ENCODE peak calls at places on chromosomes 3 and 15, in nine cellular contexts. One of them, this sample, is unnamed.

GRCh38 chr3:9408546-9408945 is 11.1 kb downstream of the SETD5 start:
- DNase-seq in PC-3: no peak
- DNase-seq in HCT116: no peak
- DNase-seq in foreskin fibroblast: no peak
- DNase-seq in pancreas: no peak
- DNase-seq in lower leg skin: no peak
- DNase-seq in AG04449: no peak
- DNase-seq in fibroblast of the aortic adventitia: no peak
- DNase-seq in AG10803: no peak
- DNase-seq in this sample: no peak

GRCh38 chr3:11201246-11202024 is 47.1 kb downstream of the HRH1 start:
- DNase-seq in PC-3: peak
- DNase-seq in HCT116: no peak
- DNase-seq in foreskin fibroblast: no peak
- DNase-seq in pancreas: no peak
- DNase-seq in lower leg skin: no peak
- DNase-seq in AG04449: no peak
- DNase-seq in fibroblast of the aortic adventitia: peak
- DNase-seq in AG10803: peak
- DNase-seq in this sample: no peak

GRCh38 chr3:105039004-105039403 is 327.7 kb upstream of the ALCAM start:
- DNase-seq in PC-3: no peak
- DNase-seq in HCT116: no peak
- DNase-seq in foreskin fibroblast: no peak
- DNase-seq in pancreas: no peak
- DNase-seq in lower leg skin: no peak
- DNase-seq in AG04449: no peak
- DNase-seq in fibroblast of the aortic adventitia: no peak
- DNase-seq in AG10803: no peak
- DNase-seq in this sample: no peak

GRCh38 chr3:128807186-128807830 is 72.1 kb upstream of the ACAD9 start:
- DNase-seq in PC-3: no peak
- DNase-seq in HCT116: no peak
- DNase-seq in foreskin fibroblast: no peak
- DNase-seq in pancreas: no peak
- DNase-seq in lower leg skin: no peak
- DNase-seq in AG04449: no peak
- DNase-seq in fibroblast of the aortic adventitia: no peak
- DNase-seq in AG10803: no peak
- DNase-seq in this sample: no peak

GRCh38 chr3:85881833-85882393 is 923.1 kb downstream of the CADM2 start:
- DNase-seq in PC-3: no peak
- DNase-seq in HCT116: no peak
- DNase-seq in foreskin fibroblast: no peak
- DNase-seq in pancreas: no peak
- DNase-seq in lower leg skin: no peak
- DNase-seq in AG04449: no peak
- DNase-seq in fibroblast of the aortic adventitia: no peak
- DNase-seq in AG10803: no peak
- DNase-seq in this sample: no peak

GRCh38 chr3:50642382-50642781 is 25.4 kb downstream of the MAPKAPK3 start:
- DNase-seq in PC-3: no peak
- DNase-seq in HCT116: no peak
- DNase-seq in foreskin fibroblast: no peak
- DNase-seq in pancreas: no peak
- DNase-seq in lower leg skin: no peak
- DNase-seq in AG04449: no peak
- DNase-seq in fibroblast of the aortic adventitia: no peak
- DNase-seq in AG10803: no peak
- DNase-seq in this sample: no peak

GRCh38 chr15:72813345-72814004 is 29.9 kb upstream of the ADPGK start:
- DNase-seq in PC-3: peak
- DNase-seq in HCT116: no peak
- DNase-seq in foreskin fibroblast: no peak
- DNase-seq in pancreas: no peak
- DNase-seq in lower leg skin: no peak
- DNase-seq in AG04449: no peak
- DNase-seq in fibroblast of the aortic adventitia: no peak
- DNase-seq in AG10803: no peak
- DNase-seq in this sample: no peak

GRCh38 chr3:4935347-4935746 is 43.9 kb upstream of the BHLHE40 start:
- DNase-seq in PC-3: peak
- DNase-seq in HCT116: no peak
- DNase-seq in foreskin fibroblast: no peak
- DNase-seq in pancreas: no peak
- DNase-seq in lower leg skin: no peak
- DNase-seq in AG04449: no peak
- DNase-seq in fibroblast of the aortic adventitia: no peak
- DNase-seq in AG10803: no peak
- DNase-seq in this sample: no peak

GRCh38 chr15:73329501-73330200 is 39.1 kb downstream of the HCN4 start:
- DNase-seq in PC-3: no peak
- DNase-seq in HCT116: no peak
- DNase-seq in foreskin fibroblast: no peak
- DNase-seq in pancreas: no peak
- DNase-seq in lower leg skin: no peak
- DNase-seq in AG04449: no peak
- DNase-seq in fibroblast of the aortic adventitia: no peak
- DNase-seq in AG10803: no peak
- DNase-seq in this sample: no peak

GRCh38 chr15:38685686-38686339 is 121.2 kb upstream of the RASGRP1 start:
- DNase-seq in PC-3: no peak
- DNase-seq in HCT116: no peak
- DNase-seq in foreskin fibroblast: no peak
- DNase-seq in pancreas: no peak
- DNase-seq in lower leg skin: no peak
- DNase-seq in AG04449: no peak
- DNase-seq in fibroblast of the aortic adventitia: no peak
- DNase-seq in AG10803: no peak
- DNase-seq in this sample: no peak

GRCh38 chr3:25657293-25657692 is 7.4 kb downstream of the TOP2B start:
- DNase-seq in PC-3: no peak
- DNase-seq in HCT116: no peak
- DNase-seq in foreskin fibroblast: no peak
- DNase-seq in pancreas: no peak
- DNase-seq in lower leg skin: no peak
- DNase-seq in AG04449: no peak
- DNase-seq in fibroblast of the aortic adventitia: no peak
- DNase-seq in AG10803: no peak
- DNase-seq in this sample: no peak

GRCh38 chr3:194286747-194287146 is 64.4 kb downstream of the CPN2 start:
- DNase-seq in PC-3: no peak
- DNase-seq in HCT116: no peak
- DNase-seq in foreskin fibroblast: no peak
- DNase-seq in pancreas: no peak
- DNase-seq in lower leg skin: no peak
- DNase-seq in AG04449: no peak
- DNase-seq in fibroblast of the aortic adventitia: no peak
- DNase-seq in AG10803: no peak
- DNase-seq in this sample: no peak

GRCh38 chr15:100125627-100126231 is 216.0 kb downstream of the ADAMTS17 start:
- DNase-seq in PC-3: no peak
- DNase-seq in HCT116: no peak
- DNase-seq in foreskin fibroblast: no peak
- DNase-seq in pancreas: no peak
- DNase-seq in lower leg skin: no peak
- DNase-seq in AG04449: no peak
- DNase-seq in fibroblast of the aortic adventitia: no peak
- DNase-seq in AG10803: no peak
- DNase-seq in this sample: no peak

GRCh38 chr15:22918056-22918455 is 62.1 kb downstream of the CYFIP1 start:
- DNase-seq in PC-3: peak
- DNase-seq in HCT116: peak
- DNase-seq in foreskin fibroblast: peak
- DNase-seq in pancreas: no peak
- DNase-seq in lower leg skin: no peak
- DNase-seq in AG04449: no peak
- DNase-seq in fibroblast of the aortic adventitia: no peak
- DNase-seq in AG10803: peak
- DNase-seq in this sample: no peak

GRCh38 chr15:56174649-56175048 is 69.0 kb downstream of the RFX7 start:
- DNase-seq in PC-3: no peak
- DNase-seq in HCT116: no peak
- DNase-seq in foreskin fibroblast: no peak
- DNase-seq in pancreas: no peak
- DNase-seq in lower leg skin: no peak
- DNase-seq in AG04449: no peak
- DNase-seq in fibroblast of the aortic adventitia: no peak
- DNase-seq in AG10803: no peak
- DNase-seq in this sample: no peak

GRCh38 chr3:34212671-34213070 is 414.2 kb downstream of the PDCD6IP start:
- DNase-seq in PC-3: no peak
- DNase-seq in HCT116: no peak
- DNase-seq in foreskin fibroblast: peak
- DNase-seq in pancreas: no peak
- DNase-seq in lower leg skin: no peak
- DNase-seq in AG04449: peak
- DNase-seq in fibroblast of the aortic adventitia: peak
- DNase-seq in AG10803: peak
- DNase-seq in this sample: peak

GRCh38 chr3:9809615-9810356 is at the start of gene TTLL3:
- DNase-seq in PC-3: peak
- DNase-seq in HCT116: no peak
- DNase-seq in foreskin fibroblast: peak
- DNase-seq in pancreas: peak
- DNase-seq in lower leg skin: peak
- DNase-seq in AG04449: no peak
- DNase-seq in fibroblast of the aortic adventitia: peak
- DNase-seq in AG10803: peak
- DNase-seq in this sample: no peak

GRCh38 chr3:30510596-30510995 is 95.8 kb upstream of the TGFBR2 start:
- DNase-seq in PC-3: peak
- DNase-seq in HCT116: no peak
- DNase-seq in foreskin fibroblast: peak
- DNase-seq in pancreas: no peak
- DNase-seq in lower leg skin: no peak
- DNase-seq in AG04449: no peak
- DNase-seq in fibroblast of the aortic adventitia: no peak
- DNase-seq in AG10803: no peak
- DNase-seq in this sample: no peak

GRCh38 chr3:187739125-187739560 is 6.1 kb downstream of the BCL6 start:
- DNase-seq in PC-3: no peak
- DNase-seq in HCT116: no peak
- DNase-seq in foreskin fibroblast: no peak
- DNase-seq in pancreas: peak
- DNase-seq in lower leg skin: no peak
- DNase-seq in AG04449: no peak
- DNase-seq in fibroblast of the aortic adventitia: no peak
- DNase-seq in AG10803: no peak
- DNase-seq in this sample: no peak

GRCh38 chr3:16844222-16844621 is 40.5 kb upstream of the PLCL2 start:
- DNase-seq in PC-3: no peak
- DNase-seq in HCT116: no peak
- DNase-seq in foreskin fibroblast: no peak
- DNase-seq in pancreas: no peak
- DNase-seq in lower leg skin: no peak
- DNase-seq in AG04449: no peak
- DNase-seq in fibroblast of the aortic adventitia: no peak
- DNase-seq in AG10803: no peak
- DNase-seq in this sample: no peak

GRCh38 chr15:76803049-76803571 is 102.0 kb downstream of the SCAPER start:
- DNase-seq in PC-3: no peak
- DNase-seq in HCT116: no peak
- DNase-seq in foreskin fibroblast: no peak
- DNase-seq in pancreas: no peak
- DNase-seq in lower leg skin: no peak
- DNase-seq in AG04449: no peak
- DNase-seq in fibroblast of the aortic adventitia: no peak
- DNase-seq in AG10803: no peak
- DNase-seq in this sample: peak

GRCh38 chr15:95227235-95227634 is 995.9 kb downstream of the MCTP2 start:
- DNase-seq in PC-3: no peak
- DNase-seq in HCT116: no peak
- DNase-seq in foreskin fibroblast: no peak
- DNase-seq in pancreas: no peak
- DNase-seq in lower leg skin: no peak
- DNase-seq in AG04449: no peak
- DNase-seq in fibroblast of the aortic adventitia: no peak
- DNase-seq in AG10803: no peak
- DNase-seq in this sample: no peak

GRCh38 chr3:18510947-18511346 is 85.8 kb upstream of the SATB1 start:
- DNase-seq in PC-3: no peak
- DNase-seq in HCT116: no peak
- DNase-seq in foreskin fibroblast: no peak
- DNase-seq in pancreas: no peak
- DNase-seq in lower leg skin: no peak
- DNase-seq in AG04449: no peak
- DNase-seq in fibroblast of the aortic adventitia: no peak
- DNase-seq in AG10803: no peak
- DNase-seq in this sample: no peak
- TF ChIP-seq CTCF in PC-3: no peak
- TF ChIP-seq CTCF in HCT116: no peak
- TF ChIP-seq CTCF in foreskin fibroblast: no peak
- TF ChIP-seq CTCF in pancreas: no peak
- TF ChIP-seq CTCF in lower leg skin: no peak
- TF ChIP-seq CTCF in AG04449: no peak
- TF ChIP-seq CTCF in fibroblast of the aortic adventitia: no peak
- TF ChIP-seq CTCF in AG10803: no peak
- TF ChIP-seq CTCF in this sample: no peak

DNA sequence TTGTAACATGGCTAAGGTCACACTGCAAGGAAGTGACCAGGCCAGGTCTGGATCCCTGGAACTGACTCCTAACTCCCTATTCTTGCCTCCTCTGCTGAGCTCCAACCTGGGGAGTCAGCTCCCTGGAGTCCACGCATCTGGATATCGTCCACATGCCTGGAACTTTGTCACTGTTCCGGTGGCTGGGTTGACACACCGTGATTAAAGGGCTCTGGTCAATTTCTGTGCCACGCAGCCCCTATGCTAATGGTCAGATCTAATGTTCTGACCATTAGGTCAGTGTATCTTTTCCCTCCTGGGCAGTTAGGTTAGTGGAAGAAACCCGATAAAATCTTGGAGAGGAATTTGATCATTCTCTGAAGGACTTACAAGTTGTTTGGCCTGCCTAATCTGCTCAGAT is 1.6 kb upstream of the TPM1 start:
- DNase-seq in PC-3: no peak
- DNase-seq in HCT116: no peak
- DNase-seq in foreskin fibroblast: no peak
- DNase-seq in pancreas: peak
- DNase-seq in lower leg skin: no peak
- DNase-seq in AG04449: no peak
- DNase-seq in fibroblast of the aortic adventitia: no peak
- DNase-seq in AG10803: no peak
- DNase-seq in this sample: no peak
- H3K4me3 ChIP-seq in PC-3: no peak
- H3K4me3 ChIP-seq in HCT116: no peak
- H3K4me3 ChIP-seq in foreskin fibroblast: no peak
- H3K4me3 ChIP-seq in pancreas: no peak
- H3K4me3 ChIP-seq in lower leg skin: no peak
- H3K4me3 ChIP-seq in AG04449: no peak
- H3K4me3 ChIP-seq in fibroblast of the aortic adventitia: no peak
- H3K4me3 ChIP-seq in AG10803: no peak
- H3K4me3 ChIP-seq in this sample: peak

GRCh38 chr3:162765524-162765923 is 1268.9 kb downstream of the OTOL1 start:
- DNase-seq in PC-3: no peak
- DNase-seq in HCT116: no peak
- DNase-seq in foreskin fibroblast: no peak
- DNase-seq in pancreas: no peak
- DNase-seq in lower leg skin: no peak
- DNase-seq in AG04449: no peak
- DNase-seq in fibroblast of the aortic adventitia: no peak
- DNase-seq in AG10803: no peak
- DNase-seq in this sample: no peak
- TF ChIP-seq CTCF in PC-3: no peak
- TF ChIP-seq CTCF in HCT116: no peak
- TF ChIP-seq CTCF in foreskin fibroblast: no peak
- TF ChIP-seq CTCF in pancreas: no peak
- TF ChIP-seq CTCF in lower leg skin: no peak
- TF ChIP-seq CTCF in AG04449: no peak
- TF ChIP-seq CTCF in fibroblast of the aortic adventitia: no peak
- TF ChIP-seq CTCF in AG10803: no peak
- TF ChIP-seq CTCF in this sample: no peak

GRCh38 chr15:71526061-71526460 is 284.3 kb upstream of the NR2E3 start:
- DNase-seq in PC-3: no peak
- DNase-seq in HCT116: no peak
- DNase-seq in foreskin fibroblast: no peak
- DNase-seq in pancreas: no peak
- DNase-seq in lower leg skin: no peak
- DNase-seq in AG04449: peak
- DNase-seq in fibroblast of the aortic adventitia: peak
- DNase-seq in AG10803: peak
- DNase-seq in this sample: peak
- H3K4me3 ChIP-seq in PC-3: no peak
- H3K4me3 ChIP-seq in HCT116: no peak
- H3K4me3 ChIP-seq in foreskin fibroblast: no peak
- H3K4me3 ChIP-seq in pancreas: no peak
- H3K4me3 ChIP-seq in lower leg skin: no peak
- H3K4me3 ChIP-seq in AG04449: peak
- H3K4me3 ChIP-seq in fibroblast of the aortic adventitia: peak
- H3K4me3 ChIP-seq in AG10803: no peak
- H3K4me3 ChIP-seq in this sample: no peak